ENCODE peak calls at places on chromosomes 6 and 20, in five cellular contexts. K is IMR-90, Q is mesenchymal stem cell, D is H9, O is mesendoderm. S is an unnamed sample.

GRCh38 chr20:44579313-44580090 is 2.9 kb upstream of the PKIG start:
- DNase-seq in O (no peak), K (no peak), D (no peak), Q (no peak), S (no peak)

GRCh38 chr6:88565409-88565811 is 398.0 kb downstream of the RNGTT start:
- DNase-seq in Q (no peak), K (no peak), O (peak; percentile 50), D (no peak), S (no peak)

GRCh38 chr6:108541843-108542795 is 18.6 kb upstream of the FOXO3 start:
- DNase-seq in K (peak; percentile 87), D (peak; percentile 74), Q (peak; percentile 73), O (peak; percentile 80), S (peak; percentile 72)

GRCh38 chr6:111256646-111257045 is 169.3 kb downstream of the SLC16A10 start:
- DNase-seq in K (no peak), Q (no peak), D (no peak), O (peak; percentile 24), S (no peak)

GRCh38 chr6:170089937-170090335 is 200.9 kb downstream of the DLL1 start:
- DNase-seq in Q (no peak), O (no peak), D (no peak), K (no peak), S (no peak)

GRCh38 chr6:13496508-13497180 is 9.2 kb upstream of the GFOD1 start:
- DNase-seq in K (no peak), D (no peak), Q (peak; percentile 36), O (peak; percentile 65), S (no peak)

GRCh38 chr6:11535801-11536230 is 1.7 kb upstream of the TMEM170B start:
- DNase-seq in D (no peak), Q (peak; percentile 26), K (peak; percentile 46), O (no peak), S (peak; percentile 85)

GRCh38 chr20:62202083-62202395 is 18.0 kb downstream of the HRH3 start:
- DNase-seq in D (no peak), Q (peak; percentile 13), K (peak; percentile 45), O (no peak), S (no peak)

GRCh38 chr6:134477991-134478635 is 160.2 kb upstream of the SGK1 start:
- DNase-seq in K (peak; percentile 71), D (no peak), O (no peak), Q (no peak), S (no peak)

GRCh38 chr6:47288245-47289090 is 21.2 kb downstream of the TNFRSF21 start:
- DNase-seq in Q (no peak), K (no peak), O (no peak), D (no peak), S (no peak)

GRCh38 chr6:32819729-32820128 is 2.9 kb upstream of the HLA-DOB start:
- DNase-seq in O (peak; percentile 52), D (no peak), K (peak; percentile 79), Q (peak; percentile 62), S (peak; percentile 87)

GRCh38 chr6:56450882-56451739 is 191.6 kb downstream of the DST start:
- DNase-seq in D (no peak), O (no peak), Q (peak; percentile 32), K (peak; percentile 69), S (peak; percentile 44)

GRCh38 chr20:43689165-43689564 is 22.3 kb downstream of the MYBL2 start:
- DNase-seq in D (no peak), K (no peak), Q (no peak), O (no peak), S (no peak)

GRCh38 chr6:149938571-149939462 is 3.0 kb upstream of the ULBP2 start:
- DNase-seq in Q (peak; percentile 35), K (no peak), D (no peak), O (no peak), S (no peak)

GRCh38 chr6:149363154-149363553 is 36.9 kb upstream of the SUMO4 start:
- DNase-seq in O (peak; percentile 49), D (no peak), K (no peak), Q (no peak), S (peak; percentile 76)

GRCh38 chr6:40325041-40325440 is 262.1 kb downstream of the LRFN2 start:
- DNase-seq in D (no peak), O (no peak), Q (no peak), K (no peak), S (no peak)

GRCh38 chr20:62388839-62389600 is 2.1 kb downstream of the RPS21 start:
- DNase-seq in K (no peak), O (no peak), D (no peak), Q (no peak), S (peak; percentile 35)

GRCh38 chr6:2178125-2178524 is 67.3 kb downstream of the GMDS start:
- DNase-seq in O (no peak), K (no peak), Q (no peak), D (no peak), S (no peak)

GRCh38 chr6:169825558-169826225 is 74.3 kb downstream of the ERMARD start:
- DNase-seq in K (no peak), D (no peak), O (no peak), Q (no peak), S (no peak)

GRCh38 chr6:158536891-158537798 is 22.7 kb upstream of the TMEM181 start:
- DNase-seq in D (peak; percentile 79), K (no peak), Q (peak; percentile 36), O (peak; percentile 83), S (no peak)

GRCh38 chr6:45959534-45960195 is 56.0 kb downstream of the CLIC5 start:
- DNase-seq in D (no peak), O (no peak), Q (peak; percentile 18), K (no peak), S (peak; percentile 32)

GRCh38 chr6:167685654-167686053 is 141.1 kb upstream of the AFDN start:
- DNase-seq in Q (no peak), K (no peak), O (no peak), D (no peak), S (no peak)

GRCh38 chr6:154766993-154767392 is 33.8 kb downstream of the SCAF8 start:
- DNase-seq in O (no peak), D (no peak), K (peak; percentile 4), Q (no peak), S (no peak)

DNA sequence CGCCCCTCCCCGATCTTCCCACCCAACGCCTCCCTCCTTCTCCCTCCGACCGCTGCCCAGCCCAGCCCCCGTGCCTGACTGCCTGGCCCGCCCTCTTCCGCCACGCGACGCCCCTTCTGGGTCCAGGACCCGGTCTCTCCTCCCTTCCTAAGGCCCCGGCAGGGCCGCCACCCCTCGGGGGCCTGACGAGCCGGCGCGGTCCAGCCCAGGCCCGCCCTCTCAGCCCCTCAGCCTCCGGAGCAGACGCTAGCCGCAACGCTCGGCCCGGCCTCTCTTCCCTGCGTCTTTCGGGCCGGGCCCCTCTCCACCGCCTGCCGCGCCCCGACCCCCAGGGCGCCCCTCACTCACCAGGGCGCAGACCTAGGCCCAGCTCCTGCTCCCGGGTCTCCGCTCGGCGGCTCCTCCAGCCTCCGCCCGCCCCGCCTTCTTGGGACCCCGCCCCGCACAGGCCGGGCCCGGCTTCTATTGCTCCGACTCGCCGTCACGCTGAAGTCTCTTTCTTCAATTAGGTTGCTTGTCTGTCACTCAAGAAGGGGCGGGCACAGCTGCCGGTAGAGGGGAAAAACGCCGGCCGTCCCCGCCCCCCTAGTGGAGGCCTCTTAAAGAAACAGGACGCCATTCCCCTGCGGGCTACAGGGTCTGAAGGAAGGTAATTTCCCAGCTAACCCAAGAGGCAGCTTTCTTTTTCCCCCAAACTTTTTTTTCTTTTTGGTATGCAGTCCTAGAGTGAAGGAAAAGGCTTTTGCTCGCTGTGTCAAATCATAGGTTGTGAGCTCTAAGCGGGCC is at the start of gene ELMO2:
- DNase-seq in K (peak; percentile 95), O (peak; percentile 99), D (peak; percentile 97), Q (peak; percentile 98), S (peak; percentile 97)
- H3K18ac ChIP-seq in K (peak within 1 kb of the TSS; percentile 88), O (peak within 1 kb of the TSS; percentile 88), D (no peak within 1 kb of the TSS), Q (peak within 1 kb of the TSS; percentile 98), S (peak within 1 kb of the TSS; percentile 73)

GRCh38 chr20:51800769-51801219 is 1.5 kb downstream of the SALL4 start:
- DNase-seq in Q (peak; percentile 54), O (peak; percentile 81), K (no peak), D (no peak), S (no peak)

GRCh38 chr20:51799586-51799985 is 2.7 kb downstream of the SALL4 start:
- DNase-seq in K (no peak), Q (no peak), D (no peak), O (no peak), S (no peak)

GRCh38 chr20:51802170-51802745 is at the start of gene SALL4:
- DNase-seq in Q (peak; percentile 71), O (peak; percentile 99), K (no peak), D (peak; percentile 96), S (peak; percentile 2)

GRCh38 chr20:51801220-51801991 is 915 bp downstream of the SALL4 start:
- DNase-seq in K (no peak), Q (peak; percentile 39), O (peak; percentile 83), D (peak; percentile 55), S (no peak)

DNA sequence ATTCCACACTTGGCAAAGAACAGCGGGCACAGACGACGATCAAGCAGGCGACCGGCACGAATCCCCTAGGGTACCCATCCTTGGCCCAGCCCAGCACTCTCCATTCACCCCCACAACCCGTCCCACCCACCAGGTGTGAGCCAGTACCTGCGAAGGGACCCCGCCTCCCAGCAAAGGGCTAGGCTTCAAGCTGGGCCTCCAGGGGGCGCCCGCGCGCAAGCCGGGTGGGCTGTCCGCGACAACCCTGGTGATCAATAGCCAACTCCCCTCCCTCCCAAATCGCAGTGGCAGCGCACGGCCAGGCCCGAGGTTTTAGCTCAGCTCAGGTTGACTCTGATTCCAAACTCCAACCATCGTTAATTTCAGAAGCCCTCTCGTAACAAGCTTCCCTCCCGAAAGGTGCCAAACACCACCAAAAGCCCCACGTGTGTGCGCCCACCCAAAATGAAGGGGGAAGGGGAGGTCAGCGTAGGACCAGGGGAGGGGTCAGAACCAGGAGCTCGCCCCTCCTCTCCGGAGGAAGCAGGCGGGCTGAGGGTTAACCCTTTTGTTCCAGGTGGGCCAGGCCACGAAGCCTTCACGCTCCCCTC is 2.1 kb downstream of the SALL4 start:
- DNase-seq in K (no peak), D (peak; percentile 97), O (peak; percentile 93), Q (peak; percentile 61), S (peak; percentile 68)
- H3K18ac ChIP-seq in K (no peak overlapping the region), D (peak overlapping the region; percentile 72), O (peak overlapping the region; percentile 82), Q (peak overlapping the region; percentile 96), S (no peak overlapping the region)

GRCh38 chr20:53915459-53916172 is 154.8 kb downstream of the BCAS1 start:
- DNase-seq in D (peak; percentile 87), O (peak; percentile 91), K (peak; percentile 86), Q (peak; percentile 94), S (peak; percentile 87)
- H3K18ac ChIP-seq in D (no peak overlapping the region), O (peak overlapping the region; percentile 68), K (peak overlapping the region; percentile 87), Q (peak overlapping the region; percentile 30), S (peak overlapping the region; percentile 95)

DNA sequence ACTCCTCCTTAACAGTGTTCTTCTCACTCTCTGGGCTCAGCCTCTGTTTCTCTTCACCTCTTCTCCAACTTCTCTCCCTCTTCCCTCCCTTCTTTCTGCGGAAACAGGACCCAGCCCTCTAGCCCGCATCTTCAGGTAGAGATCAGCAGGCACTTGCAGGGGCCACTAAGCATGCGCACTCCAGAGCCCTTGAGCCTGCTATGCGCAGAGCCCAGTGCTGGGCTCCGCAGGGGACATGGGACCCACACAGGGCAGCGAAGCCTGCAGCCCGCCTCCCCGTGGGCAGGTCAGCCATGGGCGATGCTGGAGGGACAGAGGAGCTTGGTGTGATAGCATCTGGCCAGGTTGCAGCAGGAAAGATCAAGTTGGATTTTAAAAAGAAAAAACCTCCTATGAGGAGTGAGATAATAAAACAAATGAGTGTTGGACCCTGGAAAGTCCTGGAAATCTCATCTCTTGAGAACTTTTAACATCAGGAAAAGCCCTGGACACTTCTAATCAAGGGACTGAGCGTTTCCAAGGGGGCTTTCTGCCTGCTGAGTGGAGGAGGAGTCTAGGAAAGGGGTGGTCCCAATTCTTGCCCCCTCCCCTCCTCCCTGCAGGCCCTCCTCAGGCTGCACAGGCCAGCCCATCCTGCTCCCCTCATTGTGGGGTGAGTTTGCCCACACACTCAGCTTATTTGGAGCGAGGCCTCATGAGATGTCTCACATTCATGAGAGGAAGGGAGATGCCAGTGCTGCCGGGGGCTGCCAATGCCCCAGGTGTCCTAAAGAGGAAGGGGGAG is 71.9 kb downstream of the MDGA1 start:
- DNase-seq in D (peak; percentile 47), Q (no peak), K (no peak), O (no peak), S (peak; percentile 61)
- H3K18ac ChIP-seq in D (no peak overlapping the region), Q (no peak overlapping the region), K (no peak overlapping the region), O (no peak overlapping the region), S (no peak overlapping the region)

GRCh38 chr6:163630096-163630495 is 215.6 kb downstream of the QKI start:
- DNase-seq in O (no peak), D (no peak), K (no peak), Q (no peak), S (no peak)
- H3K18ac ChIP-seq in O (no peak overlapping the region), D (no peak overlapping the region), K (no peak overlapping the region), Q (no peak overlapping the region), S (no peak overlapping the region)